ENCODE peak calls at places on chromosomes 11 and 22, in ten cellular contexts. I, P, U, B, D, O, W, G, F and R are unnamed samples.

GRCh38 chr11:94513091-94513490 is 830 bp downstream of the C11orf97 start:
- DNase-seq in I (no peak), P (no peak), U (no peak), B (no peak), D (no peak), O (no peak), W (no peak), G (no peak), F (no peak), R (no peak)

GRCh38 chr11:78381867-78382266 is 35.8 kb downstream of the GAB2 start:
- DNase-seq in I (no peak), P (no peak), U (no peak), B (no peak), D (no peak), O (no peak), W (no peak), G (no peak), F (no peak), R (no peak)

GRCh38 chr11:119832536-119832935 is 103.5 kb upstream of the NECTIN1 start:
- DNase-seq in I (peak; percentile 81), P (no peak), U (no peak), B (peak; percentile 50), D (no peak), O (peak; percentile 50), W (no peak), G (peak; percentile 65), F (no peak), R (peak; percentile 56)

GRCh38 chr22:42273855-42274451 is 3.5 kb upstream of the TCF20 start:
- DNase-seq in I (no peak), P (no peak), U (no peak), B (peak; percentile 88), D (no peak), O (no peak), W (no peak), G (no peak), F (no peak), R (no peak)

GRCh38 chr11:121572581-121573059 is 119.9 kb upstream of the SORL1-AS1 start:
- DNase-seq in I (no peak), P (no peak), U (no peak), B (peak; percentile 29), D (no peak), O (no peak), W (peak; percentile 54), G (no peak), F (no peak), R (peak; percentile 49)

GRCh38 chr11:105100206-105100605 is 39.4 kb downstream of the CARD18 start:
- DNase-seq in I (no peak), P (no peak), U (no peak), B (no peak), D (peak; percentile 8), O (no peak), W (no peak), G (no peak), F (no peak), R (no peak)

GRCh38 chr11:74948898-74949747 is at the start of the genes SPCS2 and XRRA1:
- DNase-seq in I (peak; percentile 95), P (peak; percentile 100), U (peak; percentile 95), B (peak; percentile 99), D (peak; percentile 97), O (peak; percentile 97), W (peak; percentile 100), G (peak; percentile 99), F (peak; percentile 97), R (peak; percentile 100)

GRCh38 chr11:199782-200181 is 6.9 kb downstream of the SCGB1C1 start:
- DNase-seq in I (no peak), P (no peak), U (no peak), B (no peak), D (no peak), O (peak; percentile 22), W (no peak), G (peak; percentile 23), F (no peak), R (peak; percentile 39)

GRCh38 chr11:76033699-76034098 is 172.6 kb downstream of the WNT11 start:
- DNase-seq in I (no peak), P (no peak), U (no peak), B (no peak), D (no peak), O (no peak), W (no peak), G (no peak), F (no peak), R (no peak)

GRCh38 chr11:28836285-28837081 is 728.3 kb downstream of the METTL15 start:
- DNase-seq in I (peak; percentile 48), P (no peak), U (no peak), B (no peak), D (no peak), O (no peak), W (no peak), G (no peak), F (no peak), R (no peak)

GRCh38 chr11:30196400-30197206 is 34.2 kb upstream of the FSHB start:
- DNase-seq in I (no peak), P (peak; percentile 65), U (peak; percentile 33), B (peak; percentile 83), D (peak; percentile 43), O (peak; percentile 35), W (peak; percentile 55), G (peak; percentile 80), F (peak; percentile 4), R (peak; percentile 84)